ENCODE peak calls at places on chromosomes 11 and 22, in nine cellular contexts. One of them, this sample, is unnamed.

GRCh38 chr11:47436726-47437125 is 10.5 kb upstream of the PSMC3 start:
- DNase-seq in stimulated activated CD4-positive, alpha-beta T cell treated with anti-CD3 and anti-CD28 coated beads, TNF-alpha, amount 100 ng/mL, for 1 hour: no peak
- DNase-seq in hippocampal formation: no peak
- DNase-seq in brain pericyte: no peak
- DNase-seq in trophoblast cell: no peak
- DNase-seq in MCF 10A: no peak
- DNase-seq in AG04450: no peak
- DNase-seq in lung: no peak
- DNase-seq in GM10248: no peak
- DNase-seq in this sample: no peak

GRCh38 chr22:39308614-39309363 is 10.6 kb downstream of the RPL3 start:
- DNase-seq in AG04450: peak; percentile 83
- DNase-seq in brain pericyte: peak; percentile 91
- DNase-seq in hippocampal formation: no peak
- DNase-seq in trophoblast cell: peak; percentile 95
- DNase-seq in GM10248: no peak
- DNase-seq in MCF 10A: peak; percentile 93
- DNase-seq in stimulated activated CD4-positive, alpha-beta T cell treated with anti-CD3 and anti-CD28 coated beads, TNF-alpha, amount 100 ng/mL, for 1 hour: no peak
- DNase-seq in lung: peak; percentile 54
- DNase-seq in this sample: peak; percentile 83

GRCh38 chr11:119737678-119738439 is 8.9 kb upstream of the NECTIN1 start:
- DNase-seq in stimulated activated CD4-positive, alpha-beta T cell treated with anti-CD3 and anti-CD28 coated beads, TNF-alpha, amount 100 ng/mL, for 1 hour: no peak
- DNase-seq in brain pericyte: no peak
- DNase-seq in AG04450: no peak
- DNase-seq in MCF 10A: no peak
- DNase-seq in lung: no peak
- DNase-seq in hippocampal formation: no peak
- DNase-seq in trophoblast cell: no peak
- DNase-seq in GM10248: no peak
- DNase-seq in this sample: no peak

GRCh38 chr11:125923012-125923579 is 18.8 kb downstream of the DDX25 start:
- DNase-seq in lung: peak; percentile 64
- DNase-seq in MCF 10A: peak; percentile 77
- DNase-seq in GM10248: peak; percentile 73
- DNase-seq in hippocampal formation: peak; percentile 17
- DNase-seq in trophoblast cell: peak; percentile 89
- DNase-seq in AG04450: peak; percentile 38
- DNase-seq in stimulated activated CD4-positive, alpha-beta T cell treated with anti-CD3 and anti-CD28 coated beads, TNF-alpha, amount 100 ng/mL, for 1 hour: peak; percentile 34
- DNase-seq in brain pericyte: no peak
- DNase-seq in this sample: peak; percentile 18

GRCh38 chr22:20807315-20807752 is 33.4 kb downstream of the SERPIND1 start:
- DNase-seq in AG04450: peak; percentile 89
- DNase-seq in hippocampal formation: peak; percentile 14
- DNase-seq in MCF 10A: peak; percentile 79
- DNase-seq in lung: no peak
- DNase-seq in trophoblast cell: peak; percentile 82
- DNase-seq in brain pericyte: peak; percentile 78
- DNase-seq in stimulated activated CD4-positive, alpha-beta T cell treated with anti-CD3 and anti-CD28 coated beads, TNF-alpha, amount 100 ng/mL, for 1 hour: no peak
- DNase-seq in GM10248: no peak
- DNase-seq in this sample: peak; percentile 82

GRCh38 chr11:78451371-78452150 is 33.9 kb upstream of the GAB2 start:
- DNase-seq in trophoblast cell: peak; percentile 65
- DNase-seq in stimulated activated CD4-positive, alpha-beta T cell treated with anti-CD3 and anti-CD28 coated beads, TNF-alpha, amount 100 ng/mL, for 1 hour: no peak
- DNase-seq in hippocampal formation: no peak
- DNase-seq in GM10248: no peak
- DNase-seq in MCF 10A: no peak
- DNase-seq in AG04450: no peak
- DNase-seq in lung: no peak
- DNase-seq in brain pericyte: no peak
- DNase-seq in this sample: no peak

GRCh38 chr22:49609207-49609876 is 218.3 kb downstream of the BRD1 start:
- DNase-seq in AG04450: no peak
- DNase-seq in trophoblast cell: no peak
- DNase-seq in MCF 10A: no peak
- DNase-seq in stimulated activated CD4-positive, alpha-beta T cell treated with anti-CD3 and anti-CD28 coated beads, TNF-alpha, amount 100 ng/mL, for 1 hour: no peak
- DNase-seq in hippocampal formation: no peak
- DNase-seq in brain pericyte: no peak
- DNase-seq in GM10248: no peak
- DNase-seq in lung: no peak
- DNase-seq in this sample: no peak

GRCh38 chr11:28049338-28050216 is 58.4 kb downstream of the KIF18A start:
- DNase-seq in hippocampal formation: no peak
- DNase-seq in AG04450: no peak
- DNase-seq in brain pericyte: no peak
- DNase-seq in trophoblast cell: no peak
- DNase-seq in stimulated activated CD4-positive, alpha-beta T cell treated with anti-CD3 and anti-CD28 coated beads, TNF-alpha, amount 100 ng/mL, for 1 hour: no peak
- DNase-seq in GM10248: no peak
- DNase-seq in MCF 10A: peak; percentile 63
- DNase-seq in lung: no peak
- DNase-seq in this sample: peak; percentile 36

GRCh38 chr22:37854946-37855345 is 5.7 kb downstream of the EIF3L start:
- DNase-seq in trophoblast cell: no peak
- DNase-seq in AG04450: no peak
- DNase-seq in lung: no peak
- DNase-seq in MCF 10A: no peak
- DNase-seq in GM10248: no peak
- DNase-seq in stimulated activated CD4-positive, alpha-beta T cell treated with anti-CD3 and anti-CD28 coated beads, TNF-alpha, amount 100 ng/mL, for 1 hour: no peak
- DNase-seq in brain pericyte: no peak
- DNase-seq in hippocampal formation: no peak
- DNase-seq in this sample: no peak

GRCh38 chr11:129273322-129273721 is 81.2 kb upstream of the ARHGAP32 start:
- DNase-seq in lung: no peak
- DNase-seq in MCF 10A: no peak
- DNase-seq in GM10248: no peak
- DNase-seq in stimulated activated CD4-positive, alpha-beta T cell treated with anti-CD3 and anti-CD28 coated beads, TNF-alpha, amount 100 ng/mL, for 1 hour: no peak
- DNase-seq in AG04450: no peak
- DNase-seq in brain pericyte: no peak
- DNase-seq in trophoblast cell: no peak
- DNase-seq in hippocampal formation: no peak
- DNase-seq in this sample: no peak

GRCh38 chr11:74819400-74819799 is 70.8 kb downstream of the RNF169 start:
- DNase-seq in brain pericyte: no peak
- DNase-seq in AG04450: no peak
- DNase-seq in MCF 10A: no peak
- DNase-seq in hippocampal formation: no peak
- DNase-seq in trophoblast cell: no peak
- DNase-seq in stimulated activated CD4-positive, alpha-beta T cell treated with anti-CD3 and anti-CD28 coated beads, TNF-alpha, amount 100 ng/mL, for 1 hour: no peak
- DNase-seq in lung: no peak
- DNase-seq in GM10248: no peak
- DNase-seq in this sample: no peak

GRCh38 chr11:68149417-68149816 is 28.2 kb upstream of the CHKA start:
- DNase-seq in lung: peak; percentile 76
- DNase-seq in stimulated activated CD4-positive, alpha-beta T cell treated with anti-CD3 and anti-CD28 coated beads, TNF-alpha, amount 100 ng/mL, for 1 hour: no peak
- DNase-seq in GM10248: no peak
- DNase-seq in AG04450: no peak
- DNase-seq in brain pericyte: no peak
- DNase-seq in hippocampal formation: no peak
- DNase-seq in MCF 10A: no peak
- DNase-seq in trophoblast cell: no peak
- DNase-seq in this sample: no peak

This sample was measured in skeletal muscle cell.